ENCODE peak calls at places on chromosomes 4 and X, in four cellular contexts. P is GM23338, E is dorsolateral prefrontal cortex, D is pancreas. H is an unnamed sample.

GRCh38 chr4:149264093-149264733 is 551.4 kb downstream of the IQCM start:
- DNase-seq in P (peak), E (no peak), D (no peak), H (no peak)

GRCh38 chr4:56704074-56704473 is 23.0 kb upstream of the HOPX start:
- DNase-seq in P (no peak), E (no peak), D (no peak), H (no peak)

GRCh38 chr4:72857787-72858186 is 211.7 kb downstream of the COX18 start:
- DNase-seq in P (no peak), E (no peak), D (no peak), H (no peak)

GRCh38 chr4:183098080-183098722 is 856 bp upstream of the WWC2 start:
- DNase-seq in P (peak), E (no peak), D (peak), H (peak)

GRCh38 chrX:134741801-134742200 is 83.5 kb upstream of the PLAC1 start:
- DNase-seq in P (no peak), E (no peak), D (no peak), H (no peak)

GRCh38 chr4:175770555-175770954 is 41.5 kb downstream of the GPM6A start:
- DNase-seq in P (no peak), E (no peak), D (no peak), H (no peak)

GRCh38 chr4:133095591-133095990 is 53.5 kb upstream of the PCDH10 start:
- DNase-seq in P (no peak), E (no peak), D (no peak), H (no peak)

GRCh38 chr4:64340243-64341110 is 68.8 kb downstream of the TECRL start:
- DNase-seq in P (no peak), E (no peak), D (no peak), H (no peak)

GRCh38 chr4:175453456-175453855 is 358.6 kb downstream of the GPM6A start:
- DNase-seq in P (no peak), E (no peak), D (no peak), H (no peak)

GRCh38 chr4:1039493-1040343 is 28.3 kb downstream of the FGFRL1 start:
- DNase-seq in P (no peak), E (no peak), D (peak), H (peak)

GRCh38 chr4:20618010-20618409 is 82.2 kb upstream of the PACRGL start:
- DNase-seq in P (no peak), E (no peak), D (no peak), H (no peak)

GRCh38 chr4:2356123-2357069 is 62.0 kb downstream of the ZFYVE28 start:
- DNase-seq in P (no peak), E (peak), D (no peak), H (no peak)

GRCh38 chr4:82905205-82905604 is 4.7 kb downstream of the THAP9 start:
- DNase-seq in P (no peak), E (no peak), D (no peak), H (no peak)

GRCh38 chr4:19983072-19983471 is 268.6 kb upstream of the SLIT2 start:
- DNase-seq in P (no peak), E (no peak), D (no peak), H (no peak)

GRCh38 chr4:104860227-104861123 is 286.2 kb upstream of the TET2 start:
- DNase-seq in P (peak), E (no peak), D (peak), H (peak)

GRCh38 chrX:73930300-73930699 is 367.3 kb downstream of the CHIC1 start:
- DNase-seq in P (no peak), E (no peak), D (no peak), H (no peak)

GRCh38 chr4:185587444-185588161 is 52.3 kb upstream of the PDLIM3 start:
- DNase-seq in P (peak), E (no peak), D (no peak), H (no peak)

GRCh38 chrX:2499507-2499906 is 1.3 kb downstream of the DHRSX start:
- DNase-seq in P (no peak), E (no peak), D (no peak), H (no peak)

GRCh38 chr4:114926508-114926907 is 186.9 kb downstream of the NDST4 start:
- DNase-seq in P (no peak), E (no peak), D (no peak), H (no peak)

GRCh38 chr4:22485751-22486150 is 30.1 kb downstream of the ADGRA3 start:
- DNase-seq in P (no peak), E (no peak), D (peak), H (no peak)

GRCh38 chr4:167020410-167020809 is 213.9 kb downstream of the SPOCK3 start:
- DNase-seq in P (peak), E (no peak), D (no peak), H (no peak)

GRCh38 chrX:107579956-107580355 is 48.4 kb upstream of the PRPS1 start:
- DNase-seq in P (no peak), E (no peak), D (no peak), H (no peak)

GRCh38 chrX:102739642-102740041 is 19.1 kb downstream of the GPRASP3 start:
- DNase-seq in P (no peak), E (no peak), D (no peak), H (no peak)

GRCh38 chr4:151806511-151806927 is 45.7 kb upstream of the GATB start:
- DNase-seq in P (no peak), E (no peak), D (no peak), H (no peak)

GRCh38 chr4:973431-974397 is at the start of gene DGKQ:
- DNase-seq in P (peak), E (peak), D (peak), H (peak)

GRCh38 chrX:16114640-16115039 is 8.7 kb upstream of the GRPR start:
- DNase-seq in P (no peak), E (no peak), D (no peak), H (no peak)

GRCh38 chr4:18937746-18938145 is 916.2 kb upstream of the LCORL start:
- DNase-seq in P (no peak), E (no peak), D (no peak), H (no peak)

GRCh38 chrX:136608295-136608933 is 39.5 kb upstream of the CD40LG start:
- DNase-seq in P (peak), E (no peak), D (no peak), H (peak)

GRCh38 chrX:50721771-50722521 is 92.0 kb downstream of the SHROOM4 start:
- DNase-seq in P (peak), E (no peak), D (no peak), H (no peak)

GRCh38 chrX:102624105-102624504 is 24.8 kb downstream of the ARMCX5 start:
- DNase-seq in P (no peak), E (no peak), D (peak), H (no peak)

GRCh38 chrX:134572816-134573682 is 85.2 kb downstream of the PLAC1 start:
- DNase-seq in P (no peak), E (no peak), D (no peak), H (no peak)

GRCh38 chrX:122055979-122056715 is 1008.7 kb downstream of the GLUD2 start:
- DNase-seq in P (no peak), E (no peak), D (no peak), H (no peak)

GRCh38 chr4:150235795-150236385 is 157.6 kb downstream of the DCLK2 start:
- DNase-seq in P (no peak), E (no peak), D (no peak), H (no peak)

GRCh38 chr4:118736867-118737266 is 51.7 kb downstream of the METTL14 start:
- DNase-seq in P (no peak), E (no peak), D (no peak), H (no peak)

GRCh38 chrX:80216086-80216485 is 201.5 kb downstream of the TBX22 start:
- DNase-seq in P (no peak), E (no peak), D (no peak), H (no peak)

GRCh38 chrX:117839544-117839943 is 277.1 kb downstream of the KLHL13 start:
- DNase-seq in P (peak), E (no peak), D (no peak), H (no peak)

GRCh38 chrX:132622130-132622529 is 133.3 kb upstream of the MBNL3 start:
- DNase-seq in P (no peak), E (no peak), D (no peak), H (no peak)

GRCh38 chr4:82017680-82018079 is 356.1 kb downstream of the HNRNPD start:
- DNase-seq in P (peak), E (no peak), D (no peak), H (no peak)

GRCh38 chrX:130516123-130516522 is 114.3 kb downstream of the RBMX2 start:
- DNase-seq in P (no peak), E (no peak), D (no peak), H (no peak)

GRCh38 chr4:14249226-14249625 is 621.7 kb upstream of the BOD1L1 start:
- DNase-seq in P (no peak), E (no peak), D (no peak), H (no peak)

GRCh38 chr4:14257903-14258302 is 630.4 kb upstream of the BOD1L1 start:
- DNase-seq in P (no peak), E (no peak), D (no peak), H (no peak)

GRCh38 chr4:14254806-14255445 is 627.4 kb upstream of the BOD1L1 start:
- DNase-seq in P (no peak), E (no peak), D (no peak), H (no peak)

GRCh38 chr4:14259926-14260325 is 632.4 kb upstream of the BOD1L1 start:
- DNase-seq in P (no peak), E (no peak), D (no peak), H (no peak)

GRCh38 chr4:14254252-14254651 is 626.7 kb upstream of the BOD1L1 start:
- DNase-seq in P (peak), E (no peak), D (peak), H (no peak)
- TF ChIP-seq CTCF in P (peak), E (peak), D (peak), H (peak)

GRCh38 chr4:8188743-8189550 is 10.1 kb upstream of the SH3TC1 start:
- DNase-seq in P (no peak), E (peak), D (peak), H (peak)
- H3K4me3 ChIP-seq in P (no peak), E (no peak), D (no peak), H (no peak)

DNA sequence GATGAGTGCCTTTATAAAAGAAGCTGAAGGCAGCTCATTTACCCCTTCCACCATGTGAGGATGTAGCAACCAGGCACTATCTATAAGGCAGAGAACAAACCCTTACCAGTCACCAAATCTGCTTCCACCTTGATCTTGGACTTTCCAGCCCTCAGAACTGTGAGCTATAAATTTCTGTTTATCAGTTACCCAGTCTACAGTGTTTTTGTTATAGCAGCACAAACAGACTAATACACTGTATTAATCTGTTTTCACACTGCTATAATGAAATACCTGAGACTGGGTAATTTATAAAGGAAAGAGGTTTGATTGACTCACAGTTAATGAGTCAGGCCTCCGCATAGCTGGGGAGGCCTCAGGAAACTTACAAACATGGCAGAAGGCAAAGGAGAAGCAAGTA is 91.2 kb downstream of the SOWAHB start:
- DNase-seq in P (no peak), E (no peak), D (no peak), H (no peak)
- H3K27ac ChIP-seq in P (no peak), E (no peak), D (no peak), H (no peak)

DNA sequence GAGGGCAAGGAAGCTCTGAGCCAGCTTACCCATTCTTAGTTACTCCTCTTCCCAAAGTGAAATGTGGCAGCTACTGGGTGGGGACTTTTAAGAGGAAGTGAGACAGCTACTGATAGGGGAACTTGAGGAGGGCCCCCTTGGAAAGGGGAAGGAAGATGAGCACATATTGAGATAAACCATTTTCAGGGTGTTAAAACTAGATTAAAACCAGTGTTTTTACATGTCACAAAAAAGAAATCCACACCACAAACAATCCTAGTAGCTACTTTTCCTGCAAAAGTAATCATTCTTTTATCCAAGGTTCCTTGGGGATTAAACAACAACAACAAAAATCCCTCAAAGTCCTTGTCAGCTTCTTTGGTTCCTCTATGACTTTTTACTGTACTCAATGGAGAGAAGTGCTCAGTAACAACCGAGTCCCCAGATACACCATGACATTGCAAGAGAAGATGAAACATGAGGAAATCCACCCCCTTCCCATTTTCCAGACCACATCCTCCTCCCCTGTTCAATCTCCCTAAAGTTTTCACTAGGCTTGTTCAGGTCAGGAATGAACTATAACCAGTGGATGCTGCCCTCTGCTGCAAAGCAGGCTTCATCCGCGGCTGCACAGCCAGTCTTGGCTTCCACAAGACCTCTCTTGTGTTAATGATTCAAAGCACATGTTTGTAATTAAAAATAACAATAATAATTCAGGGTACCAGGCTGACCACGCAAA is 113.5 kb upstream of the TMEM164 start:
- DNase-seq in P (peak), E (no peak), D (no peak), H (peak)
- TF ChIP-seq CTCF in P (peak), E (no peak), D (no peak), H (peak)

DNA sequence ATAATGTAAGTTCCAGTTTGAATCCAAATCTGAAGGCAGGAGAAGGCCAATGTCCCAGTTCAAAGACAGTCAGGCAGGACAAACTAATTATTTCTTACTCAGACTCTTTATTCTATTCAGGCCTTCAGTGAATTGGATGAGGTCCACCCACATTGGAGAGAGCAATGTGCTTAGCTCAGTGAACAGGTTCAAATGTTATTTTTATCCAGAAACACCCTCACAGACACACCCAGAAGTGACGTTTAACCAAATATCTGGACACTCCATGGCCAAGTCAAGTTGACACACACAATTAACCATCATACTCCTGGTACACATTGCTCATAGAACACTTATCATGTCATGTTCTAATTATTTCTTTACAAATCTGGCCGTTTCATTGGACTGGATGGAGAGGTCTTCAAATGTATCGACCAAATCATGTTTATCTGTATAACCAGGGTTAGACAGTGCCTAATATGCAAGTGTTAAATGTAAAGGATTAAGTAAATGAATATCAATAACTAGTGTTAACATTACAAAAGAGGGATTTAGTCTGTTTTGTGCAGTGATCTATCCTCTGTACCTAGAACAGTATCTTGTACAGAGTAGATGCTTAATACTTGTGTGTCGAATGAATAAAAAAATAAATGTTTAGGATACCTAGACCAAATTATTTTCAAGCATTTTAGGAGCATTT is 27.1 kb upstream of the XK start:
- DNase-seq in P (no peak), E (no peak), D (no peak), H (no peak)
- H3K4me3 ChIP-seq in P (no peak), E (no peak), D (no peak), H (no peak)

GRCh38 chr4:173218411-173219125 is 50.0 kb downstream of the GALNT7 start:
- DNase-seq in P (no peak), E (no peak), D (no peak), H (no peak)
- H3K27ac ChIP-seq in P (peak), E (no peak), D (no peak), H (no peak)

DNA sequence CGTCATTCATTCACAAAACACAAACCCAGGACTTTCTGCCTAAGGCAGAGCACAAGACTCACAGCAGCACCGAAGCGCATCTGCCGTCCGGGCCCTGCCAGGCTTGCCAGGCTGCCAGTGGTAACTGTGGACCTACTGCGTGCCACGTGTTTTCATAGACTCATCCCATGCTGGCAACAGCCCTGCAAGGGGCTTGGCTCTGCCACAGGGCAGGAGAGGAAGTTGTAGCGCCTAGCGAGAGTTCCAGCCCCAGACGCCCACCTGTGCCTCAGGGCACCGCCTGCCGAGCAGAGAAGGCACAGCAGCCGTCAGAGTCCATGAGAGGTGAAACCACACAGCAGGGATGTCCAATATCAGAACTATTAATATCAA is 18.9 kb upstream of the MRFAP1 start:
- DNase-seq in P (no peak), E (peak), D (no peak), H (no peak)
- TF ChIP-seq CTCF in P (no peak), E (no peak), D (no peak), H (no peak)

H was measured in upper lobe of left lung.